ENCODE peak calls at places on chromosomes 3 and 15, in seven cellular contexts. F is right lobe of liver, L is body of pancreas, N is heart left ventricle, W is K562, D is HCT116, G is A549. E is an unnamed sample.

GRCh38 chr3:182058488-182058887 is 346.8 kb downstream of the SOX2 start:
- ATAC-seq in F (no peak), D (no peak), W (no peak), N (no peak), G (no peak), L (no peak), E (no peak)

GRCh38 chr3:171309906-171310359 is 150.3 kb downstream of the TNIK start:
- ATAC-seq in D (peak), G (peak), L (no peak), N (no peak), F (no peak), W (peak), E (no peak)

GRCh38 chr3:4595709-4596108 is 102.6 kb downstream of the ITPR1 start:
- ATAC-seq in F (no peak), G (no peak), N (no peak), W (no peak), D (no peak), L (no peak), E (no peak)

GRCh38 chr15:74134387-74135027 is 4.1 kb downstream of the ISLR2 start:
- ATAC-seq in G (no peak), L (peak), W (no peak), D (peak), N (peak), F (peak), E (no peak)

GRCh38 chr3:195532345-195532744 is 10.8 kb downstream of the PPP1R2 start:
- ATAC-seq in N (no peak), W (no peak), G (no peak), F (no peak), D (no peak), L (no peak), E (no peak)

GRCh38 chr3:184583345-184584000 is 21.9 kb downstream of the EPHB3 start:
- ATAC-seq in G (no peak), N (peak), D (no peak), L (peak), W (no peak), F (peak), E (peak)

GRCh38 chr3:116059421-116060096 is 385.7 kb downstream of the LSAMP start:
- ATAC-seq in L (no peak), D (peak), W (peak), F (no peak), G (peak), N (no peak), E (no peak)

GRCh38 chr3:60065227-60065868 is 1015.5 kb upstream of the CFAP20DC start:
- ATAC-seq in F (no peak), W (no peak), N (no peak), G (no peak), D (no peak), L (no peak), E (no peak)

GRCh38 chr3:172326993-172327392 is 121.3 kb downstream of the GHSR start:
- ATAC-seq in W (no peak), G (no peak), F (no peak), L (no peak), D (no peak), N (no peak), E (no peak)

GRCh38 chr15:40746916-40747418 is 8.1 kb downstream of the RMDN3 start:
- ATAC-seq in W (peak), F (no peak), L (no peak), N (peak), G (no peak), D (no peak), E (no peak)

GRCh38 chr3:43369404-43370345 is 83.3 kb downstream of the SNRK start:
- ATAC-seq in L (no peak), F (peak), W (no peak), N (peak), G (no peak), D (no peak), E (no peak)

GRCh38 chr3:175002732-175003143 is 143.6 kb downstream of the NAALADL2 start:
- ATAC-seq in W (no peak), F (no peak), N (no peak), G (no peak), L (no peak), D (no peak), E (no peak)

GRCh38 chr15:98583758-98584157 is 64.6 kb upstream of the IGF1R start:
- ATAC-seq in N (no peak), L (no peak), F (no peak), W (no peak), G (no peak), D (no peak), E (no peak)

GRCh38 chr3:149641011-149641728 is 16.7 kb downstream of the WWTR1 start:
- ATAC-seq in D (no peak), N (no peak), L (peak), F (peak), G (no peak), W (no peak), E (no peak)

GRCh38 chr3:50572158-50572557 is 2.8 kb downstream of the HEMK1 start:
- ATAC-seq in G (peak), D (peak), F (peak), L (peak), N (peak), W (peak), E (peak)

GRCh38 chr3:13544951-13545651 is 3.8 kb upstream of the FBLN2 start:
- ATAC-seq in F (no peak), L (no peak), N (no peak), D (no peak), G (no peak), W (no peak), E (no peak)

GRCh38 chr15:40988157-40988556 is 34.9 kb downstream of the CHAC1 start:
- ATAC-seq in F (no peak), N (no peak), W (no peak), D (no peak), L (no peak), G (no peak), E (no peak)

GRCh38 chr3:23113455-23114171 is 89.5 kb upstream of the UBE2E2 start:
- ATAC-seq in L (no peak), G (peak), F (no peak), N (peak), D (no peak), W (no peak), E (peak)

GRCh38 chr15:74821091-74821789 is 5.2 kb upstream of the CPLX3 start:
- ATAC-seq in F (no peak), L (no peak), G (no peak), D (no peak), N (no peak), W (no peak), E (no peak)

GRCh38 chr15:74893627-74894026 is 3.8 kb downstream of the MPI start:
- ATAC-seq in N (no peak), D (no peak), F (no peak), G (no peak), L (no peak), W (no peak), E (no peak)

GRCh38 chr3:38473229-38473628 is 19.5 kb downstream of the ACVR2B start:
- ATAC-seq in N (peak), D (no peak), G (no peak), W (no peak), F (no peak), L (no peak), E (no peak)

GRCh38 chr3:12730511-12731234 is 28.4 kb downstream of the TMEM40 start:
- ATAC-seq in G (no peak), D (peak), L (no peak), F (no peak), N (no peak), W (no peak), E (no peak)

GRCh38 chr3:68997887-68998286 is 15.6 kb downstream of the EOGT start:
- ATAC-seq in W (no peak), L (no peak), N (no peak), G (no peak), F (no peak), D (no peak), E (no peak)

GRCh38 chr15:62539236-62539635 is 374.2 kb upstream of the C2CD4B start:
- ATAC-seq in N (no peak), D (no peak), F (no peak), W (no peak), L (no peak), G (no peak), E (no peak)

GRCh38 chr3:142782616-142783015 is 58.8 kb downstream of the TRPC1 start:
- ATAC-seq in L (no peak), D (no peak), W (peak), N (no peak), F (no peak), G (no peak), E (no peak)

GRCh38 chr3:30714104-30714503 is 107.7 kb downstream of the TGFBR2 start:
- ATAC-seq in N (no peak), L (no peak), G (no peak), F (no peak), D (no peak), W (no peak), E (no peak)

GRCh38 chr3:151154566-151154965 is 48.5 kb downstream of the GPR171 start:
- ATAC-seq in L (no peak), W (no peak), F (no peak), D (no peak), N (no peak), G (no peak), E (no peak)

GRCh38 chr3:21054064-21054463 is 696.9 kb downstream of the ZNF385D start:
- ATAC-seq in L (no peak), G (no peak), W (no peak), D (no peak), N (no peak), F (no peak), E (peak)

GRCh38 chr15:31511707-31512310 is 185.2 kb downstream of the KLF13 start:
- ATAC-seq in G (no peak), W (no peak), N (no peak), D (no peak), L (no peak), F (no peak), E (no peak)

DNA sequence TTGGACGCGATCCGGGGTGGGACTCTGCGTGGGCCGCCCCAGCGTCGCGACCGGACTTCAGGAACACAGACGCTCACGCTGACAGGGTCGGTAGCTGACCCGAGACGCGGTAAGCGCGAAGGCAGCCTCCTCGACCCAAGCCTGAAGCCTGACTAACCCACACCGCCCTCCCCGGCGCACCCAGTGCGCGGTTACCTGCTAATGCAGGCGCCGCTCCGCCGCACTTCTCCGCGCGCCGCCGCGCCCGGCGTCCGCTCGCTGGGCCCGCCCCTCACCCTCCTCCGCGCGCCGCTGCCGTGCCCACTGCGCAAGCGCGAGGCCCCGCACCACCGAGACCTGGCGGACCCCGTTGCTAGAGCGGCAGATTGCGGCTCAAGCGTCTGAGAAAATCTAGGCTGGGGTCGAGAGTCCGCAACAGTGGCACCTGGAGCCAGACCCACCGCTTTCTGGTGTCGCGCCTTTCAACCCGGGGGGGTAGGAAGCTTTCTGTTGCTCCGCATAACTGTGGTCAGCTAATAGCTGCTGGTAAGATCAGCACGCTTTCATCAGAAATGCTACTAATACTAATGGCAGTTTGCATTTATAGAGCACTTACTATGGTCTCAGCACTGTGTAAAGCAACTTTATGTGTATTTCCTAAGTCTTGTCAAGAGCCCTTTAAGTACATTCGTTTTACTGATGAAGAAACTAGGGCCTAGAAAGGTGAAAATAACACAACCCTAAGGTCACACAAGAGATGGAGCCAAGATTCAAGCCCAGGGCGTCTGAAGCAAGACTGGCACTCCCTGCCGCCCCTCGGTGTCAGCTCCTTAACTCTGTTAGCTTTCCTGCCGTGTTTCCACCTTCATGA is at the start of gene TBCCD1:
- ATAC-seq in D (peak), L (peak), W (peak), N (peak), G (peak), F (peak), E (peak)
- TF ChIP-seq CTCF in D (no peak), L (no peak), W (no peak), N (no peak), G (no peak), F (no peak), E (no peak)

GRCh38 chr3:8501388-8502131 is at the start of gene LMCD1:
- ATAC-seq in L (peak), G (peak), D (peak), F (peak), W (peak), N (peak), E (peak)
- TF ChIP-seq POLR2A in L (peak), G (peak), D (no peak), F (peak), W (no peak), N (peak), E (peak)

GRCh38 chr3:70358978-70359580 is 46.6 kb upstream of the MDFIC2 start:
- ATAC-seq in G (no peak), L (no peak), N (no peak), F (peak), W (no peak), D (no peak), E (no peak)
- TF ChIP-seq CTCF in G (peak), L (peak), N (peak), F (peak), W (peak), D (no peak), E (peak)

GRCh38 chr15:67137951-67138935 is 72.8 kb downstream of the SMAD3 start:
- ATAC-seq in G (no peak), N (peak), D (no peak), L (no peak), W (peak), F (no peak), E (no peak)
- TF ChIP-seq POLR2A in G (no peak), N (no peak), D (no peak), L (no peak), W (no peak), F (no peak), E (no peak)

DNA sequence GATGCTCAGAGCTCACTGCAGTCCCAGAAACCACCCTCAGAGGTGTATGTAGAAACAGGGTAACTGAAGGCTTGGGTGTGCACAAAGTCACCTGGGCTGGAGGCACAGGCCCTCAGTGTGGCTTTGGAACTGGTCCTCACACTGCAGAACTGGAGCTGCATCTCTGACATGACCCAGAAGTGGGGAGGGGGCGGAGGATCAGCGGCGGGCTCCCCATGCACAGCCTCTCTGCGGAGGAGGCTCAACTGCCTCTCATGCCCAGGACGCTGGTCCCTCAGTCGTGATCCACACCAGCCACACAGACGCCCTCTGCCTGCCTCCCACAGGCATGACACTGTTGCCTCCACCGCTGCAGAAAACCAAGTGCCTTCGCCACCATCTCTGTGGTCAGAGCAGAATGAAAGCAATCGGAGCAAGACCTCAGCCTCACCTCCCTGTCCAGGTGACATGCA is 73.7 kb downstream of the TM2D3 start:
- ATAC-seq in N (peak), F (peak), W (peak), D (peak), G (peak), L (peak), E (peak)
- TF ChIP-seq CTCF in N (peak), F (peak), W (peak), D (peak), G (peak), L (peak), E (peak)

GRCh38 chr3:18513091-18513490 is 88.0 kb upstream of the SATB1 start:
- ATAC-seq in N (no peak), F (no peak), G (no peak), D (no peak), L (peak), W (no peak), E (no peak)
- TF ChIP-seq POLR2A in N (no peak), F (no peak), G (no peak), D (no peak), L (no peak), W (no peak), E (no peak)

DNA sequence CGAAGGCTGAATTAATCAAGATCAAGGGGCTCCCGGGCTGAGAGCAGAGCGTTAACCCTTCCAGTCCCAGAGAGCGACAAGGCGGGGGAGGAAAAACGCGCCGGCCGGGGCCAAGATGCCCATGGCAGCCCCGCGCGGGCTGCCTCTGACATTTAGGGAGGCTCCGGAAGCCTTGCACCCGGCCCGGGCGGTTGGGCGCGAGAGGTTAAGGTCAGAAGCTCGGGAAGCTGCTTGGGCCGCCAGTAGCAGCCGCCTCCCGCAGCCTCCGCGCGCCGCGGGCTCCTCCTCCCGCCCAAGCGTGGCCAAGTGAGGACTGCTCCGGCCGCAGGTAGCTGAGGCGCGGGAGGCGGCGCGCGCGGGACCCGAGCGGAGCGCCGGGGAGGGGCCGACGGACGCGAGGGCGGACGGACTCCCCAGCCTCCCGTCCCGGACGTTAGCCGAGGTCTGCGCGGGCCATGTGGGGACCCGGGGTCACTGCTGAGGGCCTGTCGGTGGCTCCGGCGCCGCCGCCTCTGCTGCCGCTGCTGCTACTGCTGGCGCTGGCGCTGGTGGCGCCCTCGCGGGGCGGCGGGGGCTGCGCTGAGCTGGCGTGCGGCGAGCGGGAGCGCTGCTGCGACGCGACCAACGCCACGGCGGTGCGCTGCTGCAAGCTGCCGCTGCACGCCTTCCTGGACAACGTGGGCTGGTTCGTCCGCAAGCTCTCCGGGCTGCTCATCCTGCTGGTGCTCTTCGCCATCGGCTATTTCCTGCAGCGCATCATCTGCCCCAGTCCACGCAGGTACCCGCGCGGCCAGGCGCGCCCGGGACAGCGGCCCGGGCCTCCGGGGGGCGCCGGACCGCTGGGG is at the start of gene C3orf80:
- ATAC-seq in W (peak), D (peak), F (peak), L (peak), G (peak), N (peak), E (peak)
- TF ChIP-seq CTCF in W (peak), D (peak), F (peak), L (no peak), G (peak), N (no peak), E (no peak)